ENCODE peak calls at places on chromosomes 4 and X, in eight cellular contexts. A, F, E, Y, S, N, H and R are unnamed samples.
A peak's percentile ranks its signal among the peaks of the same experiment; 100 is the strongest.

GRCh38 chr4:6319530-6320150 is 50.0 kb downstream of the WFS1 start:
- DNase-seq in A (no peak), F (no peak), E (no peak), Y (no peak), S (no peak), N (no peak), H (no peak), R (no peak)

GRCh38 chr4:41873380-41874295 is 61.6 kb upstream of the TMEM33 start:
- DNase-seq in A (no peak), F (peak; percentile 70), E (no peak), Y (no peak), S (no peak), N (no peak), H (no peak), R (no peak)

GRCh38 chr4:148007303-148007702 is 275.4 kb downstream of the ARHGAP10 start:
- DNase-seq in A (no peak), F (no peak), E (peak; percentile 76), Y (peak; percentile 97), S (no peak), N (peak; percentile 95), H (no peak), R (no peak)

GRCh38 chr4:51831133-51831532 is 11.8 kb upstream of the DCUN1D4 start:
- DNase-seq in A (peak; percentile 77), F (peak; percentile 66), E (no peak), Y (peak; percentile 48), S (peak; percentile 73), N (peak; percentile 48), H (no peak), R (peak; percentile 74)

GRCh38 chrX:40097492-40098263 is at the start of gene BCOR:
- DNase-seq in A (peak; percentile 84), F (peak; percentile 84), E (no peak), Y (peak; percentile 72), S (peak; percentile 77), N (peak; percentile 77), H (peak; percentile 45), R (peak; percentile 42)

GRCh38 chr4:110953898-110954297 is 331.0 kb upstream of the PITX2 start:
- DNase-seq in A (no peak), F (no peak), E (no peak), Y (no peak), S (no peak), N (no peak), H (no peak), R (no peak)

GRCh38 chrX:110317079-110317819 is 636 bp downstream of the AMMECR1 start:
- DNase-seq in A (peak; percentile 33), F (no peak), E (no peak), Y (no peak), S (peak; percentile 54), N (no peak), H (no peak), R (no peak)

GRCh38 chr4:84235131-84235530 is 264.0 kb downstream of the NKX6-1 start:
- DNase-seq in A (no peak), F (no peak), E (no peak), Y (no peak), S (no peak), N (no peak), H (no peak), R (no peak)

GRCh38 chrX:107684956-107685385 is 56.7 kb downstream of the PRPS1 start:
- DNase-seq in A (peak; percentile 77), F (no peak), E (no peak), Y (no peak), S (peak; percentile 77), N (peak; percentile 70), H (no peak), R (peak; percentile 22)

GRCh38 chrX:96183843-96184242 is 500.8 kb upstream of the DIAPH2 start:
- DNase-seq in A (no peak), F (no peak), E (no peak), Y (peak; percentile 1), S (no peak), N (peak; percentile 0), H (no peak), R (peak; percentile 45)

GRCh38 chr4:10089346-10089745 is 27.3 kb downstream of the WDR1 start:
- DNase-seq in A (peak; percentile 29), F (no peak), E (peak; percentile 57), Y (no peak), S (peak; percentile 33), N (no peak), H (no peak), R (peak; percentile 37)

GRCh38 chr4:92305878-92306520 is 2.2 kb downstream of the GRID2 start:
- DNase-seq in A (no peak), F (peak; percentile 63), E (no peak), Y (no peak), S (no peak), N (no peak), H (peak; percentile 30), R (no peak)

GRCh38 chr4:5865896-5866599 is 26.8 kb downstream of the CRMP1 start:
- DNase-seq in A (no peak), F (no peak), E (no peak), Y (no peak), S (no peak), N (no peak), H (no peak), R (no peak)

GRCh38 chr4:107094332-107094731 is 58.2 kb upstream of the DKK2 start:
- DNase-seq in A (no peak), F (no peak), E (peak; percentile 5), Y (peak; percentile 58), S (no peak), N (peak; percentile 60), H (no peak), R (peak; percentile 50)

GRCh38 chrX:13463608-13464007 is 105.8 kb upstream of the EGFL6 start:
- DNase-seq in A (peak; percentile 41), F (no peak), E (no peak), Y (peak; percentile 87), S (no peak), N (peak; percentile 89), H (peak; percentile 87), R (no peak)

GRCh38 chr4:147777456-147778091 is 45.7 kb downstream of the ARHGAP10 start:
- DNase-seq in A (no peak), F (no peak), E (no peak), Y (no peak), S (no peak), N (peak; percentile 54), H (no peak), R (no peak)

GRCh38 chrX:80550722-80551121 is 130.5 kb downstream of the TENT5D start:
- DNase-seq in A (no peak), F (no peak), E (no peak), Y (no peak), S (no peak), N (peak; percentile 52), H (no peak), R (peak; percentile 90)

GRCh38 chr4:119028296-119028695 is 107.3 kb upstream of the MYOZ2 start:
- DNase-seq in A (no peak), F (no peak), E (no peak), Y (peak; percentile 57), S (no peak), N (no peak), H (no peak), R (no peak)

GRCh38 chr4:1644906-1645657 is 39.0 kb downstream of the FAM53A start:
- DNase-seq in A (peak; percentile 75), F (peak; percentile 64), E (no peak), Y (peak; percentile 51), S (no peak), N (no peak), H (peak; percentile 35), R (no peak)

GRCh38 chr4:76892601-76893000 is 5.3 kb downstream of the SOWAHB start:
- DNase-seq in A (no peak), F (no peak), E (no peak), Y (peak; percentile 45), S (no peak), N (no peak), H (no peak), R (no peak)

GRCh38 chr4:176274441-176274840 is 5.4 kb upstream of the ASB5 start:
- DNase-seq in A (no peak), F (no peak), E (no peak), Y (peak; percentile 73), S (no peak), N (peak; percentile 76), H (no peak), R (no peak)

GRCh38 chr4:110075891-110076290 is 122.5 kb downstream of the ELOVL6 start:
- DNase-seq in A (no peak), F (no peak), E (no peak), Y (no peak), S (no peak), N (no peak), H (no peak), R (no peak)